ENCODE peak calls at places on chromosomes 4 and X, in eight cellular contexts. R, G, U, X, T, S, A and F are unnamed samples.
A peak's percentile ranks its signal among the peaks of the same experiment; 100 is the strongest.

GRCh38 chr4:150664935-150665334 is 83.0 kb downstream of the MAB21L2 start:
- DNase-seq in R (peak; percentile 11), G (no peak), U (no peak), X (no peak), T (peak; percentile 4), S (no peak), A (no peak), F (no peak)

GRCh38 chrX:106039920-106040319 is 1.4 kb upstream of the SERPINA7 start:
- DNase-seq in R (no peak), G (no peak), U (no peak), X (peak; percentile 10), T (no peak), S (no peak), A (no peak), F (peak; percentile 41)

GRCh38 chr4:155666701-155667537 is at the start of gene GUCY1A1:
- DNase-seq in R (no peak), G (peak; percentile 14), U (peak; percentile 50), X (peak; percentile 75), T (peak; percentile 8), S (peak; percentile 36), A (peak; percentile 47), F (peak; percentile 60)

GRCh38 chr4:94507708-94508107 is 56.0 kb downstream of the PDLIM5 start:
- DNase-seq in R (peak; percentile 74), G (no peak), U (no peak), X (no peak), T (peak; percentile 92), S (no peak), A (peak; percentile 25), F (no peak)

GRCh38 chr4:83722730-83723269 is 186.9 kb downstream of the GPAT3 start:
- DNase-seq in R (no peak), G (no peak), U (no peak), X (no peak), T (no peak), S (no peak), A (no peak), F (no peak)

GRCh38 chr4:71586087-71586763 is 197.7 kb downstream of the GC start:
- DNase-seq in R (no peak), G (no peak), U (no peak), X (no peak), T (no peak), S (no peak), A (no peak), F (no peak)

GRCh38 chrX:155949098-155949497 is 48.4 kb upstream of the IL9R start:
- DNase-seq in R (no peak), G (no peak), U (no peak), X (no peak), T (no peak), S (no peak), A (no peak), F (no peak)

GRCh38 chr4:123997116-123997515 is 600.5 kb downstream of the SPRY1 start:
- DNase-seq in R (no peak), G (no peak), U (no peak), X (no peak), T (no peak), S (no peak), A (no peak), F (no peak)

GRCh38 chr4:104494161-104494560 is 533 bp downstream of the CXXC4 start:
- DNase-seq in R (no peak), G (no peak), U (no peak), X (no peak), T (no peak), S (no peak), A (no peak), F (no peak)

GRCh38 chr4:21327976-21328700 is 620.4 kb downstream of the KCNIP4 start:
- DNase-seq in R (no peak), G (no peak), U (no peak), X (no peak), T (no peak), S (no peak), A (no peak), F (no peak)

GRCh38 chrX:19990225-19990518 is 689 bp downstream of the BCLAF3 start:
- DNase-seq in R (no peak), G (no peak), U (no peak), X (no peak), T (no peak), S (no peak), A (no peak), F (no peak)

GRCh38 chr4:10239982-10240654 is 123.5 kb upstream of the WDR1 start:
- DNase-seq in R (no peak), G (no peak), U (no peak), X (no peak), T (peak; percentile 32), S (no peak), A (no peak), F (no peak)

GRCh38 chr4:137082051-137082450 is 450.2 kb downstream of the PCDH18 start:
- DNase-seq in R (no peak), G (no peak), U (no peak), X (no peak), T (no peak), S (no peak), A (no peak), F (no peak)

GRCh38 chrX:25112156-25112555 is 96.4 kb upstream of the ARX start:
- DNase-seq in R (no peak), G (no peak), U (no peak), X (no peak), T (no peak), S (no peak), A (no peak), F (no peak)

GRCh38 chr4:7806724-7807123 is 132.9 kb downstream of the AFAP1 start:
- DNase-seq in R (no peak), G (no peak), U (no peak), X (no peak), T (no peak), S (no peak), A (no peak), F (no peak)

GRCh38 chr4:74674750-74675149 is 119.6 kb downstream of the BTC start:
- DNase-seq in R (no peak), G (no peak), U (no peak), X (no peak), T (peak; percentile 14), S (no peak), A (no peak), F (no peak)

GRCh38 chr4:81789741-81790402 is 318.2 kb upstream of the RASGEF1B start:
- DNase-seq in R (no peak), G (no peak), U (no peak), X (no peak), T (no peak), S (no peak), A (no peak), F (no peak)

GRCh38 chrX:123215397-123216089 is 31.5 kb downstream of the GRIA3 start:
- DNase-seq in R (no peak), G (no peak), U (peak; percentile 64), X (no peak), T (no peak), S (peak; percentile 44), A (peak; percentile 45), F (no peak)

GRCh38 chrX:17923546-17923945 is 62.4 kb upstream of the RAI2 start:
- DNase-seq in R (no peak), G (no peak), U (no peak), X (no peak), T (no peak), S (no peak), A (no peak), F (no peak)

GRCh38 chr4:182015893-182016292 is 227.3 kb upstream of the TENM3 start:
- DNase-seq in R (no peak), G (no peak), U (no peak), X (no peak), T (no peak), S (no peak), A (peak; percentile 70), F (no peak)

GRCh38 chrX:77785400-77785745 is 643 bp downstream of the ATRX start:
- DNase-seq in R (no peak), G (no peak), U (no peak), X (peak; percentile 10), T (peak; percentile 15), S (no peak), A (no peak), F (no peak)